ENCODE peak calls at places on chromosomes 12 and 14, in five cellular contexts. I, B, K, G and J are unnamed samples.

GRCh38 chr12:72982351-72982750 is 710.2 kb downstream of the TRHDE start:
- DNase-seq in I (no peak), B (no peak), K (no peak), G (no peak), J (no peak)

GRCh38 chr14:96502621-96503251 is 554 bp downstream of the PAPOLA start:
- DNase-seq in I (peak), B (no peak), K (peak), G (peak), J (peak)

GRCh38 chr12:19894803-19895202 is 455.5 kb downstream of the AEBP2 start:
- DNase-seq in I (peak), B (no peak), K (peak), G (no peak), J (no peak)

GRCh38 chr12:104384141-104384880 is 72.4 kb upstream of the CHST11 start:
- DNase-seq in I (no peak), B (no peak), K (no peak), G (no peak), J (no peak)

GRCh38 chr14:23443411-23443812 is 8.0 kb upstream of the MYH7 start:
- DNase-seq in I (no peak), B (no peak), K (no peak), G (peak), J (no peak)

GRCh38 chr14:94935901-94936300 is 166.0 kb upstream of the GSC start:
- DNase-seq in I (no peak), B (no peak), K (no peak), G (no peak), J (no peak)

GRCh38 chr14:102902523-102903247 is 19.8 kb upstream of the AMN start:
- DNase-seq in I (no peak), B (no peak), K (no peak), G (no peak), J (no peak)

GRCh38 chr14:58919262-58919661 is 269.2 kb upstream of the DAAM1 start:
- DNase-seq in I (peak), B (no peak), K (peak), G (no peak), J (no peak)

GRCh38 chr12:47318963-47319362 is 239.2 kb upstream of the AMIGO2 start:
- DNase-seq in I (no peak), B (no peak), K (no peak), G (no peak), J (no peak)

GRCh38 chr12:63056649-63057048 is 94.4 kb downstream of the AVPR1A start:
- DNase-seq in I (no peak), B (no peak), K (no peak), G (no peak), J (no peak)

GRCh38 chr12:40032433-40033259 is 73.2 kb downstream of the SLC2A13 start:
- DNase-seq in I (no peak), B (no peak), K (no peak), G (peak), J (no peak)

GRCh38 chr12:32881702-32882101 is 14.9 kb downstream of the PKP2 start:
- DNase-seq in I (no peak), B (no peak), K (no peak), G (no peak), J (no peak)

GRCh38 chr12:6167327-6168280 is 32.6 kb upstream of the CD9 start:
- DNase-seq in I (peak), B (no peak), K (peak), G (no peak), J (no peak)

GRCh38 chr12:66956300-66956699 is 277.4 kb upstream of the GRIP1 start:
- DNase-seq in I (no peak), B (no peak), K (no peak), G (no peak), J (no peak)

GRCh38 chr14:75454963-75455546 is 27.2 kb downstream of the JDP2 start:
- DNase-seq in I (peak), B (no peak), K (peak), G (peak), J (no peak)

GRCh38 chr12:1916396-1917171 is 1.9 kb downstream of the CACNA2D4 start:
- DNase-seq in I (no peak), B (no peak), K (no peak), G (no peak), J (no peak)

GRCh38 chr14:36207500-36207899 is 31.0 kb upstream of the PTCSC3 start:
- DNase-seq in I (peak), B (no peak), K (no peak), G (no peak), J (no peak)

GRCh38 chr12:94965982-94966381 is 37.5 kb downstream of the NDUFA12 start:
- DNase-seq in I (no peak), B (no peak), K (no peak), G (no peak), J (no peak)

GRCh38 chr14:105818712-105819005 is 292.3 kb downstream of the TMEM121 start:
- DNase-seq in I (no peak), B (no peak), K (no peak), G (no peak), J (no peak)

GRCh38 chr12:54053625-54054441 is at the start of gene HOXC4:
- DNase-seq in I (peak), B (no peak), K (no peak), G (no peak), J (no peak)

GRCh38 chr14:72742682-72743195 is 151.2 kb downstream of the DPF3 start:
- DNase-seq in I (no peak), B (no peak), K (no peak), G (no peak), J (no peak)

GRCh38 chr14:33584698-33585097 is 366.2 kb downstream of the EGLN3 start:
- DNase-seq in I (no peak), B (no peak), K (no peak), G (peak), J (no peak)

GRCh38 chr14:99563749-99564129 is 40.3 kb downstream of the CCDC85C start:
- DNase-seq in I (no peak), B (no peak), K (no peak), G (no peak), J (no peak)

GRCh38 chr14:72852194-72852593 is 41.7 kb downstream of the DPF3 start:
- DNase-seq in I (no peak), B (no peak), K (no peak), G (no peak), J (no peak)

GRCh38 chr12:124621296-124621660 is 53.9 kb upstream of the NCOR2 start:
- DNase-seq in I (peak), B (peak), K (no peak), G (peak), J (no peak)

GRCh38 chr12:104219908-104220404 is 4.4 kb downstream of the TXNRD1 start:
- DNase-seq in I (peak), B (no peak), K (peak), G (peak), J (no peak)

GRCh38 chr14:51552768-51553426 is 98.8 kb upstream of the FRMD6 start:
- DNase-seq in I (no peak), B (no peak), K (no peak), G (no peak), J (no peak)

GRCh38 chr14:51848120-51848519 is 12.3 kb upstream of the GNG2 start:
- DNase-seq in I (no peak), B (no peak), K (no peak), G (no peak), J (no peak)

GRCh38 chr12:120007272-120007671 is 18.2 kb downstream of the BICDL1 start:
- DNase-seq in I (no peak), B (no peak), K (no peak), G (peak), J (no peak)

GRCh38 chr12:1605129-1606020 is 11.0 kb upstream of the FBXL14 start:
- DNase-seq in I (peak), B (no peak), K (peak), G (peak), J (peak)

GRCh38 chr14:55715889-55716288 is 135.9 kb downstream of the KTN1 start:
- DNase-seq in I (peak), B (no peak), K (peak), G (peak), J (no peak)

GRCh38 chr12:6635856-6636521 is at the start of gene LPAR5:
- DNase-seq in I (no peak), B (no peak), K (peak), G (no peak), J (no peak)

GRCh38 chr12:89288959-89289358 is 63.3 kb downstream of the DUSP6 start:
- DNase-seq in I (no peak), B (no peak), K (no peak), G (no peak), J (no peak)

GRCh38 chr14:36829547-36829946 is 167.9 kb downstream of the PAX9 start:
- DNase-seq in I (no peak), B (no peak), K (no peak), G (no peak), J (no peak)

GRCh38 chr14:89011727-89012271 is 187.3 kb downstream of the TTC8 start:
- DNase-seq in I (no peak), B (no peak), K (no peak), G (peak), J (no peak)

GRCh38 chr12:124693356-124693755 is 125.9 kb upstream of the NCOR2 start:
- DNase-seq in I (no peak), B (no peak), K (no peak), G (no peak), J (no peak)

GRCh38 chr12:44876554-44877275 is 600 bp upstream of the NELL2 start:
- DNase-seq in I (no peak), B (peak), K (peak), G (peak), J (peak)

GRCh38 chr12:31406345-31406744 is 80.4 kb upstream of the SINHCAF start:
- DNase-seq in I (peak), B (no peak), K (no peak), G (no peak), J (no peak)

GRCh38 chr14:61516125-61516740 is 179.1 kb upstream of the HIF1A start:
- DNase-seq in I (no peak), B (no peak), K (peak), G (no peak), J (no peak)

GRCh38 chr14:61512508-61512907 is 182.8 kb upstream of the HIF1A start:
- DNase-seq in I (peak), B (no peak), K (peak), G (no peak), J (no peak)

GRCh38 chr14:61514927-61515326 is 180.4 kb upstream of the HIF1A start:
- DNase-seq in I (no peak), B (no peak), K (no peak), G (no peak), J (no peak)

GRCh38 chr14:61515436-61516124 is 179.7 kb upstream of the HIF1A start:
- DNase-seq in I (no peak), B (no peak), K (no peak), G (no peak), J (no peak)

GRCh38 chr14:61514006-61514830 is 181.1 kb upstream of the HIF1A start:
- DNase-seq in I (peak), B (no peak), K (no peak), G (no peak), J (no peak)
- H2BK5ac ChIP-seq in I (no peak), B (no peak), K (no peak), G (no peak), J (no peak)

GRCh38 chr14:76985540-76986260 is 42.8 kb downstream of the IRF2BPL start:
- DNase-seq in I (peak), B (no peak), K (peak), G (peak), J (no peak)
- H2BK5ac ChIP-seq in I (peak), B (no peak), K (peak), G (peak), J (no peak)

GRCh38 chr14:30883508-30884294 is 9.3 kb downstream of the COCH start:
- DNase-seq in I (peak), B (no peak), K (peak), G (no peak), J (no peak)
- H2BK5ac ChIP-seq in I (no peak), B (no peak), K (no peak), G (no peak), J (no peak)

GRCh38 chr14:65243766-65244442 is 141.6 kb upstream of the MAX start:
- DNase-seq in I (peak), B (no peak), K (no peak), G (no peak), J (no peak)
- H2BK5ac ChIP-seq in I (peak), B (no peak), K (no peak), G (no peak), J (no peak)

DNA sequence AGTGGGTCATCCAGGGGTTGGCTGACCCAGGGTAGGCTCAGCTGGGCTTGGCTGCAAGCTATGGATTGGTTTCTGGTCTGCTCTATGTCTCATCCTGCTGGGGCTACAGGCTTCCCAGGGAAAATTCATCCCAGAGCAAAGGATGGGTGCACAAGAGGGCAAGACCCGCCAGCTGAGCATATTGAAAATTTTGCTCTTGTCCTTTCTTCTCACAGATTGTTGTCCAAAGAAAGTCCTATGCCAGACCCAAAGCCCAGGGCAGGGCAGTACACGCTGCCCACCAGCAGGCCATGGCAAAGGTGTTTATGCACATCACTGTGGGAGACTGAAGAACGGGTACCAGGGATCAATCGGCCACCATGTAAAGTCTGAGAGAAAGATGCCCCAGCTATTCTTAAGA is 95.3 kb upstream of the PARP11 start:
- DNase-seq in I (no peak), B (no peak), K (no peak), G (no peak), J (no peak)
- H2BK5ac ChIP-seq in I (no peak), B (no peak), K (no peak), G (no peak), J (no peak)

DNA sequence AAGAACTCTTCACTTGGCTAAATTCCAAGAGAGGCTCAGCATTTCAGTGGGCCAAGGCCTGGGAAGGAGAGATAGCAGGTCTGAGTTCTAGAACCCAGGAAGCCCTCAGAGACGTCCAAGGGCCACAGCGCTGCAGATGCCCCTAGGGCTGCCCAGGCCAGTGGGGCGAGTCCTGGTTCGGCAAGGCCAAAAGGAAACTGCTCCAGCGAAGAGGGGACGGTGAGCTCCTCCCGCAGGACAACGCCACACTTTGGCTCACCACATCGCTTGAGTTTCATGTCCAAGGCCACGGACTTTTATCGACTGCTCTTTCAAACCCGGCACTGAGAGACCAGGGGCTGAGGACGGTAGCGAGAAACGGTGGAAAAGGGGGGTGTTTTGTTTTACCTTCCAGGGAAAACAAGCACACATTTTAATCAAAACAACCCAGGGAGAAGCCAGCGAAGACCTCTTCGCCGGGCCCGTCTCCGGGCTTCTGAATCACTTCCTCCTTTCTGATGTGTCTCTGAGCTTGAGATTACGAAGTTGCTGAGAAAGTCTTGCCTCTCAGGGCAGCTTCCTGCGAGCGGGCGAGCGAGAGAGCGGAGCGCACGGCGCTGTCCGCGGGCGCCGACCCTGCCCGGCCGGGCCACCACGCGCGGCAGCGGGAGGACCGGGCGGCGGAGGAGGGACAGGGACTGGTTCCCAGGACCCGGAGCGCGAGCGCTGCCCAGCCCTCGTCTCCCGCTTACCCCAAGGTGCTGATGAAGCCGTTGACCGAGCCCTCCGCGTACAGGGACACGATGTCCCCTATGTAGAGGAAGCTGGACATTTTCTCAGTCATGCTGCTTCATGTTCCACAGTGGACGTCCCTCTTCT is 806 bp downstream of the ITPR2 start:
- DNase-seq in I (peak), B (no peak), K (peak), G (peak), J (peak)
- H2BK5ac ChIP-seq in I (peak), B (peak), K (peak), G (no peak), J (peak)

GRCh38 chr12:38316391-38317129 is at the start of gene ALG10B:
- DNase-seq in I (peak), B (peak), K (peak), G (peak), J (peak)
- H2BK5ac ChIP-seq in I (no peak), B (peak), K (peak), G (no peak), J (no peak)